ENCODE peak calls at places on chromosomes 5 and 9, in four cellular contexts. H is NK-92 treated with Interleukin-12 subunit alpha and Interleukin-12 subunit beta, amount 100 ng/mL, for 24 hours; G is upper lobe of left lung; V is AG09319. P is an unnamed sample.

GRCh38 chr5:68047035-68047434 is 168.5 kb upstream of the PIK3R1 start:
- DNase-seq in H (no peak), V (peak), G (no peak), P (no peak)

GRCh38 chr5:65481171-65481575 is 547 bp downstream of the ADAMTS6 start:
- DNase-seq in H (no peak), G (no peak), V (no peak), P (no peak)

GRCh38 chr5:93585054-93585751 is 2.2 kb downstream of the NR2F1 start:
- DNase-seq in V (no peak), G (no peak), H (no peak), P (no peak)

GRCh38 chr9:136052433-136052880 is 42.6 kb downstream of the NACC2 start:
- DNase-seq in G (peak), V (no peak), H (no peak), P (peak)

GRCh38 chr9:86614871-86615849 is 260.9 kb upstream of the TUT7 start:
- DNase-seq in G (no peak), H (no peak), V (peak), P (no peak)

GRCh38 chr9:71977003-71977402 is 65.6 kb downstream of the C9orf85 start:
- DNase-seq in V (no peak), G (no peak), H (no peak), P (no peak)

GRCh38 chr5:133387091-133387490 is 225.2 kb downstream of the FSTL4 start:
- DNase-seq in G (no peak), H (no peak), V (no peak), P (no peak)

GRCh38 chr5:1762878-1763547 is 36.6 kb downstream of the MRPL36 start:
- DNase-seq in G (peak), H (no peak), V (no peak), P (no peak)

GRCh38 chr5:60700347-60700815 is 415 bp upstream of the DEPDC1B start:
- DNase-seq in G (no peak), V (no peak), H (no peak), P (no peak)

GRCh38 chr5:111892949-111893348 is 136.0 kb upstream of the NREP start:
- DNase-seq in H (no peak), G (no peak), V (peak), P (no peak)

GRCh38 chr9:135647897-135648296 is 8.6 kb upstream of the GLT6D1 start:
- DNase-seq in G (no peak), H (no peak), V (no peak), P (no peak)

GRCh38 chr9:130942679-130943078 is 3.6 kb upstream of the FIBCD1 start:
- DNase-seq in H (no peak), V (no peak), G (no peak), P (no peak)

GRCh38 chr9:130453487-130453886 is 8.7 kb downstream of the ASS1 start:
- DNase-seq in V (no peak), G (no peak), H (no peak), P (no peak)

GRCh38 chr9:3455712-3456111 is 70.1 kb downstream of the RFX3 start:
- DNase-seq in V (no peak), H (no peak), G (no peak), P (no peak)

GRCh38 chr5:92939428-92939827 is 641.6 kb downstream of the NR2F1-AS1 start:
- DNase-seq in V (no peak), G (no peak), H (no peak), P (no peak)

GRCh38 chr5:90184764-90185163 is 224.8 kb downstream of the CETN3 start:
- DNase-seq in G (no peak), H (no peak), V (no peak), P (no peak)

GRCh38 chr5:81005708-81006107 is 45.5 kb downstream of the RASGRF2 start:
- DNase-seq in G (no peak), V (no peak), H (no peak), P (no peak)

GRCh38 chr5:102271759-102272158 is 24.3 kb downstream of the SLCO4C1 start:
- DNase-seq in G (no peak), H (no peak), V (no peak), P (no peak)

GRCh38 chr5:16742938-16743337 is 126.1 kb upstream of the RETREG1 start:
- DNase-seq in V (no peak), G (no peak), H (no peak), P (no peak)

GRCh38 chr5:135602882-135603721 is 24.3 kb upstream of the CXCL14 start:
- DNase-seq in V (no peak), G (no peak), H (no peak), P (no peak)

GRCh38 chr5:37955748-37956147 is 115.9 kb upstream of the GDNF start:
- DNase-seq in H (no peak), G (no peak), V (no peak), P (no peak)

P was measured in occipital lobe.